ENCODE peak calls at places on chromosomes 16 and 17, in nine cellular contexts. G is HS-5, N is ureter, T is cardiac septum, Q is transverse colon, I is NCI-H1092, X is H54, Y is NCI-H1417, H is coronary artery. U is an unnamed sample.

GRCh38 chr16:46688657-46689491 is at the start of gene VPS35:
- DNase-seq in G (peak), N (peak), T (peak), Q (peak), I (peak), X (peak), Y (peak), H (peak), U (peak)

GRCh38 chr16:78257376-78257728 is 157.9 kb downstream of the WWOX start:
- DNase-seq in G (no peak), N (no peak), T (no peak), Q (no peak), I (no peak), X (no peak), Y (peak), H (no peak), U (no peak)

GRCh38 chr16:85168732-85169256 is 56.5 kb upstream of the CIBAR2 start:
- DNase-seq in G (no peak), N (no peak), T (no peak), Q (peak), I (no peak), X (peak), Y (peak), H (no peak), U (no peak)

GRCh38 chr17:20059728-20060188 is 50.6 kb downstream of the SPECC1 start:
- DNase-seq in G (no peak), N (no peak), T (no peak), Q (no peak), I (no peak), X (peak), Y (no peak), H (no peak), U (no peak)

GRCh38 chr16:55710466-55710865 is 54.7 kb downstream of the SLC6A2 start:
- DNase-seq in G (no peak), N (no peak), T (no peak), Q (no peak), I (no peak), X (no peak), Y (no peak), H (no peak), U (no peak)

GRCh38 chr17:8073627-8074485 is 13.7 kb downstream of the ALOX12B start:
- DNase-seq in G (no peak), N (peak), T (peak), Q (peak), I (no peak), X (peak), Y (peak), H (no peak), U (no peak)

GRCh38 chr16:12455287-12455798 is 348.3 kb downstream of the CPPED1 start:
- DNase-seq in G (no peak), N (peak), T (peak), Q (peak), I (peak), X (peak), Y (peak), H (no peak), U (no peak)

GRCh38 chr17:28331891-28332420 is 3.3 kb downstream of the IFT20 start:
- DNase-seq in G (no peak), N (no peak), T (no peak), Q (peak), I (no peak), X (no peak), Y (no peak), H (peak), U (no peak)

GRCh38 chr16:3759736-3760135 is 42.4 kb upstream of the TRAP1 start:
- DNase-seq in G (no peak), N (no peak), T (no peak), Q (no peak), I (no peak), X (no peak), Y (no peak), H (no peak), U (no peak)

GRCh38 chr17:78993241-78993956 is 13.7 kb upstream of the LGALS3BP start:
- DNase-seq in G (no peak), N (no peak), T (peak), Q (peak), I (no peak), X (no peak), Y (peak), H (no peak), U (no peak)

GRCh38 chr17:692116-692515 is 22.5 kb downstream of the VPS53 start:
- DNase-seq in G (peak), N (no peak), T (no peak), Q (no peak), I (no peak), X (no peak), Y (no peak), H (no peak), U (no peak)

GRCh38 chr17:562174-562573 is 152.5 kb downstream of the VPS53 start:
- DNase-seq in G (no peak), N (no peak), T (no peak), Q (no peak), I (no peak), X (no peak), Y (no peak), H (no peak), U (no peak)

GRCh38 chr17:49456172-49456965 is 38.7 kb upstream of the NGFR start:
- DNase-seq in G (peak), N (no peak), T (no peak), Q (no peak), I (no peak), X (peak), Y (no peak), H (no peak), U (no peak)

GRCh38 chr17:56297142-56297541 is 143.9 kb downstream of the ANKFN1 start:
- DNase-seq in G (no peak), N (no peak), T (no peak), Q (no peak), I (no peak), X (no peak), Y (no peak), H (no peak), U (no peak)

GRCh38 chr17:48841395-48841831 is 10.6 kb downstream of the CALCOCO2 start:
- DNase-seq in G (no peak), N (no peak), T (no peak), Q (no peak), I (no peak), X (no peak), Y (no peak), H (no peak), U (no peak)

U was measured in vagina.